ENCODE peak calls at places on chromosomes 3 and 15, in five cellular contexts. M is BJ, E is AG04449, F is MCF 10A, R is omental fat pad. B is an unnamed sample.

GRCh38 chr3:32334675-32335074 is 57.0 kb upstream of the CMTM7 start:
- DNase-seq in R (no peak), E (no peak), M (no peak), F (peak; percentile 20), B (no peak)

GRCh38 chr15:88865498-88866099 is 29.7 kb downstream of the HAPLN3 start:
- DNase-seq in M (no peak), R (no peak), F (peak; percentile 34), E (no peak), B (no peak)

GRCh38 chr15:91694829-91695205 is 158.7 kb upstream of the SLCO3A1 start:
- DNase-seq in R (peak; percentile 44), E (no peak), M (no peak), F (peak; percentile 78), B (peak; percentile 7)

GRCh38 chr15:62344806-62345539 is 179.9 kb upstream of the C2CD4B start:
- DNase-seq in M (no peak), F (peak; percentile 66), R (no peak), E (no peak), B (no peak)

GRCh38 chr3:183427206-183428139 is 946 bp downstream of the MCF2L2 start:
- DNase-seq in F (no peak), M (no peak), R (no peak), E (no peak), B (no peak)

GRCh38 chr3:197443506-197443905 is 112.3 kb downstream of the BDH1 start:
- DNase-seq in E (no peak), R (no peak), M (no peak), F (no peak), B (no peak)

GRCh38 chr3:61637088-61638051 is 76.0 kb downstream of the PTPRG start:
- DNase-seq in E (no peak), R (no peak), M (no peak), F (no peak), B (no peak)

GRCh38 chr15:35880896-35881295 is 334.9 kb upstream of the DPH6 start:
- DNase-seq in M (no peak), R (no peak), E (no peak), F (peak; percentile 59), B (no peak)

GRCh38 chr3:44833394-44833793 is 28.3 kb upstream of the TMEM42 start:
- DNase-seq in R (no peak), M (no peak), E (no peak), F (no peak), B (no peak)

GRCh38 chr3:54772707-54773106 is 155.2 kb downstream of the LRTM1 start:
- DNase-seq in E (no peak), M (no peak), F (no peak), R (no peak), B (no peak)

GRCh38 chr15:26841514-26841913 is 25.3 kb upstream of the GABRA5 start:
- DNase-seq in E (no peak), R (no peak), M (no peak), F (no peak), B (no peak)

GRCh38 chr3:58994746-58995330 is 55.0 kb downstream of the CFAP20DC start:
- DNase-seq in E (no peak), M (no peak), F (peak; percentile 83), R (no peak), B (peak; percentile 42)

GRCh38 chr3:9806688-9807589 is 3.1 kb upstream of the TTLL3 start:
- DNase-seq in F (no peak), R (no peak), M (no peak), E (no peak), B (no peak)

GRCh38 chr3:183156266-183156665 is 6.3 kb downstream of the LAMP3 start:
- DNase-seq in R (no peak), E (no peak), F (no peak), M (no peak), B (no peak)

GRCh38 chr3:150080058-150080730 is 109.5 kb upstream of the PFN2 start:
- DNase-seq in E (no peak), F (no peak), M (no peak), R (no peak), B (no peak)

GRCh38 chr3:127483902-127484591 is 106.5 kb downstream of the TPRA1 start:
- DNase-seq in R (peak; percentile 15), M (no peak), E (no peak), F (no peak), B (no peak)
- TF ChIP-seq CTCF in R (no peak), M (no peak), E (no peak), F (no peak), B (no peak)

GRCh38 chr3:13479582-13480339 is at the start of gene HDAC11:
- DNase-seq in R (peak; percentile 87), E (peak; percentile 74), M (peak; percentile 78), F (peak; percentile 96), B (peak; percentile 93)
- TF ChIP-seq CTCF in R (no peak), E (no peak), M (peak; percentile 14), F (no peak), B (no peak)

DNA sequence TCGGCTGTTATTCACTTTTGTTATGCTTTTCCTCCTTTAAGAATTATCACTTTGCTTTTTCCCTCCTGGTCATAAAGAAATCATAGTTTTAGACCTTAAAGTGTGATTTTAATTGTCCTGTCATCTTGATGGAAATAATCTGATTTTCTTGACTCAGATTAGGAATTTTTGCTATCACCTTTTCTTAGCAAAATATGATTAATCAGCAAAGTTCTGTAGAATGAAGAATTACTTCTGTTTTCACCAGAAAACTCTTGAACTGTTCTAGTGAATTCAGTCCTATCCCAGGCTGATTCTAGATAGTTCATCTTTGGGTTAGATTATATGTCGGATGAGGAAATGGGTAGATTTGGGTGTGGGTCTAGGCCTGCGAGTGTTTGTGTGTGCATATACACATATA is 12.2 kb downstream of the CMSS1 start:
- DNase-seq in M (no peak), F (no peak), R (no peak), E (no peak), B (no peak)
- TF ChIP-seq CTCF in M (no peak), F (no peak), R (no peak), E (no peak), B (no peak)

GRCh38 chr3:16331319-16331883 is 66.4 kb downstream of the OXNAD1 start:
- DNase-seq in M (no peak), R (no peak), E (no peak), F (no peak), B (no peak)

GRCh38 chr3:16326724-16327349 is 61.8 kb downstream of the OXNAD1 start:
- DNase-seq in R (no peak), E (no peak), F (no peak), M (no peak), B (no peak)

GRCh38 chr3:16328124-16328523 is 63.1 kb downstream of the OXNAD1 start:
- DNase-seq in E (no peak), F (no peak), R (no peak), M (no peak), B (no peak)

GRCh38 chr3:16329036-16329791 is 64.2 kb downstream of the OXNAD1 start:
- DNase-seq in R (no peak), E (no peak), M (no peak), F (no peak), B (no peak)

GRCh38 chr3:16329792-16330061 is 64.7 kb downstream of the OXNAD1 start:
- DNase-seq in F (no peak), M (no peak), E (no peak), R (no peak), B (no peak)
- TF ChIP-seq CTCF in F (no peak), M (no peak), E (no peak), R (no peak), B (no peak)

B was measured in AG09319.